ENCODE peak calls at places on chromosomes 3 and 15, in nine cellular contexts. M, I, W, Q, J, R, X, S and T are unnamed samples.

GRCh38 chr15:39599871-39600270 is 19.0 kb downstream of the THBS1 start:
- DNase-seq in M (no peak), I (no peak), W (no peak), Q (no peak), J (no peak), R (no peak), X (peak), S (no peak), T (no peak)

GRCh38 chr3:127089487-127090145 is 103.3 kb upstream of the PRR23E start:
- DNase-seq in M (no peak), I (peak), W (no peak), Q (peak), J (no peak), R (no peak), X (no peak), S (no peak), T (no peak)

GRCh38 chr3:173932624-173933023 is 535.1 kb downstream of the NLGN1 start:
- DNase-seq in M (no peak), I (no peak), W (no peak), Q (no peak), J (no peak), R (no peak), X (peak), S (no peak), T (peak)

GRCh38 chr15:45773149-45773548 is 138.3 kb downstream of the SQOR start:
- DNase-seq in M (no peak), I (no peak), W (no peak), Q (no peak), J (no peak), R (no peak), X (peak), S (no peak), T (no peak)

GRCh38 chr15:20355256-20355868 is 186.2 kb downstream of the GOLGA6L6 start:
- DNase-seq in M (no peak), I (no peak), W (no peak), Q (no peak), J (peak), R (no peak), X (no peak), S (no peak), T (no peak)

GRCh38 chr3:165895919-165896318 is 58.7 kb upstream of the BCHE start:
- DNase-seq in M (no peak), I (no peak), W (no peak), Q (peak), J (no peak), R (peak), X (no peak), S (no peak), T (peak)

GRCh38 chr15:74840851-74841760 is 1.9 kb downstream of the ULK3 start:
- DNase-seq in M (no peak), I (no peak), W (no peak), Q (no peak), J (no peak), R (no peak), X (no peak), S (no peak), T (peak)

GRCh38 chr15:94070341-94071275 is 160.8 kb upstream of the MCTP2 start:
- DNase-seq in M (no peak), I (peak), W (peak), Q (peak), J (no peak), R (no peak), X (no peak), S (peak), T (no peak)

GRCh38 chr3:182327196-182327681 is 466.1 kb upstream of the ATP11B start:
- DNase-seq in M (no peak), I (no peak), W (no peak), Q (no peak), J (no peak), R (no peak), X (no peak), S (no peak), T (no peak)

GRCh38 chr3:149284034-149284433 is 49.4 kb downstream of the TM4SF18 start:
- DNase-seq in M (no peak), I (no peak), W (no peak), Q (no peak), J (no peak), R (no peak), X (no peak), S (no peak), T (no peak)

GRCh38 chr3:159854500-159855124 is 134.0 kb upstream of the IL12A start:
- DNase-seq in M (no peak), I (no peak), W (no peak), Q (no peak), J (no peak), R (peak), X (peak), S (no peak), T (no peak)

GRCh38 chr3:159852256-159852655 is 136.4 kb upstream of the IL12A start:
- DNase-seq in M (no peak), I (no peak), W (no peak), Q (no peak), J (no peak), R (no peak), X (no peak), S (no peak), T (no peak)

GRCh38 chr3:159853506-159853864 is 135.2 kb upstream of the IL12A start:
- DNase-seq in M (no peak), I (no peak), W (no peak), Q (no peak), J (no peak), R (no peak), X (no peak), S (no peak), T (no peak)

GRCh38 chr3:159850481-159850880 is 138.2 kb upstream of the IL12A start:
- DNase-seq in M (no peak), I (no peak), W (no peak), Q (peak), J (no peak), R (no peak), X (no peak), S (no peak), T (no peak)

DNA sequence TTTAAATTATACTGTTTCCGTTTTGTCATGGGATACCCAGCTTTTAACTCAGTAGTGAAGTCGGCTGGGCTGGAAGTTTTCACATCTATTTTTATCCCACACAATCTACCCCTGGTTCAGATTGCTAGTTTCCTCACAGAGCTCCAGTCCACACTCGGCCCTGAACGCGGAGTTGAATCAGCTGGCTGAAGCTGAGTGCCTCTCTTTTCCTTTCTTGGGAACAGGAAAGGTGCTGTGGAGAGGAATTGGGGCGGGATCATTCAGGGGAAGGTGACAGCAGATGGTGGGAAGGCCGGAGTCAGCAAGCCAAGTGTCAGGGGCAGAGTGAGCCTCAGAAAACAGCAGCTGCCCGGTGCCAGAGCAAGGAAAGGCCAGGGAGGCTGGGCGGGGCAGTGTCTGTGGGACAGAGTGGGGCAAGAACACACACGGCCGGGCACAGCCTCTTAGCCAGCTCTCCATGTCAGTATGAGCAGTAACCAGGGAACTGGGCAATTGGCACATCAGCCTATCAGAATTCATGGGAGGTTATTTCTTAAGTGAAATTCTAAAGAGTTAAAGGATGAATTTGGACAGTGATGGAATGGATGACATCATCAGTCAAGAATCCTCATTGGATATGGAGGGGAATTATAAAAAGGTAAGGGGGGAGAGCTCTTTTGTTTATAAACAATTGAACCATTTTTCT is 135.7 kb upstream of the IL12A start:
- DNase-seq in M (no peak), I (no peak), W (no peak), Q (no peak), J (peak), R (no peak), X (peak), S (peak), T (no peak)
- TF ChIP-seq POLR2A in M (no peak), I (no peak), W (no peak), Q (no peak), J (no peak), R (no peak), X (peak), S (no peak), T (no peak)

GRCh38 chr3:48428863-48429415 is 947 bp downstream of the PLXNB1 start:
- DNase-seq in M (peak), I (peak), W (peak), Q (no peak), J (peak), R (no peak), X (peak), S (peak), T (peak)

GRCh38 chr3:48428088-48428862 is 1.6 kb downstream of the PLXNB1 start:
- DNase-seq in M (peak), I (peak), W (peak), Q (no peak), J (no peak), R (no peak), X (no peak), S (no peak), T (no peak)

GRCh38 chr3:48430359-48431101 is 644 bp upstream of the PLXNB1 start:
- DNase-seq in M (peak), I (peak), W (peak), Q (no peak), J (peak), R (no peak), X (no peak), S (no peak), T (no peak)

GRCh38 chr3:48431224-48432029 is 1.5 kb upstream of the PLXNB1 start:
- DNase-seq in M (no peak), I (no peak), W (peak), Q (no peak), J (no peak), R (no peak), X (no peak), S (no peak), T (no peak)

DNA sequence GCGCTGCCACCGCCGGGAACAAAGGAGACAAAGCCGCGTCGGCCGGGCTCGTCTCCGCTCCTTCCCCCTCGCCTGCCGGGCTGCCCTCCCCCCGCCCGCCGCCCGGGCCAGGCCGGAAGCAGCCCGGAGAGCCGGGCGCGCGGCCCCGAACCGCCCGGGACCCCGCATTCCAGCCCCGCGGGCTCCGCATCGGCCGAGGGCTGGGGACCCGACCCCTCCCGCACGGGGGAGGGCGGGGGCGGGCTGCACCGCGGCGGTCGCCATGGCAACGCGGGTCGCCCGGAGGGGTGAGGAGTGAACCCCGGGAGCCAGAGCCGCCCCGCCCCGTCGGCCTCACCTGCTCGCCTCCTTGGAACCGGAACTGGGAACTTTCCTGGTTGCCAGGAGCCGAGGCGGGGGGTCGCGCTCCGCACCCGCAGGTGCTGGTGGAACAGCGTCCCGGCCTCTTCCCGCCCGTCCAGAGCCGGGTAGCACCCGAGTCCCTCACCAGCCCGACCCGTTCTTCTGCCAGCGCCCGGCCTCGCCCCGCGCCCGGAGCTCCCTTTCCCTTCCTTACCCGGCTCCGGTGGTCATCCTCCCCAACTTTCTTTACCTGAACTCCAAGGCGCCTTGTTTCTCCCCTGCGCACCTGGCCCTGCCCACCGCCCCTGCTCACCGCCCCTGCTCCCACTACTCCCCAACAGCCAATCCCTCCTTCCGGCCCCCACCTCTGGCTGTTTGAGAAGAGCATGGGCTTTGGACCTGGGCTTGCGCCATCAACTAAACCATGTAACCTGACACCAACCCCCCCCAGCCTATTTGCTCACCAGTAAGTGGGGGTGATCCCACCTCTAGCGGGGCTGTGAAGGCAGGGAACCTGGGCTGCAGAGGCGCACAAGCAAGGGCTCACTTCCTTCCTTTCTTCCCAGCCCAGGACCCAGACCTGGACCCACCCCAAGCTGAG is at the start of gene PLXNB1:
- DNase-seq in M (peak), I (peak), W (peak), Q (peak), J (peak), R (no peak), X (peak), S (peak), T (peak)
- TF ChIP-seq POLR2A in M (peak), I (peak), W (peak), Q (peak), J (peak), R (no peak), X (no peak), S (peak), T (no peak)

GRCh38 chr15:42863572-42864239 is 56.9 kb downstream of the TTBK2 start:
- DNase-seq in M (no peak), I (peak), W (no peak), Q (no peak), J (no peak), R (no peak), X (no peak), S (no peak), T (no peak)
- TF ChIP-seq POLR2A in M (no peak), I (no peak), W (no peak), Q (no peak), J (no peak), R (no peak), X (no peak), S (no peak), T (no peak)

DNA sequence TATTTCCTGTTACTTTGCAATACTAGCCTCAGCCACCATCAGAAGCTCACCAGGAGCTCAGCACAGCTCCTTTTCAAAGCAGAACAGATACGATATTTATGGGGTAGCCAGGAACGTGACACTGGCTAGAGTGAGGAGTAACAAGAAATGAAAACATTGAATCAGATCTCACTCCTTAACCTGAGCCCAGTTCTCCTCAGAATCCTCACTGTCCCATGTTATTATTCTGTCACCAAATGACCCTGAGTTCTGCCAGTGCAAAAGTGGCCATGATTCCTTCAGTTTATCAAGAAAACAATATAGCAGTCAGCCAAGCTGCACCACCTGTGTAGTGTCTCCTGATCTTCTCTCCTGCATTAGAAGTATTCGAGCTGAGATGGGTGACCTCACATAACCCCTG is 956.7 kb downstream of the TUSC7 start:
- DNase-seq in M (no peak), I (no peak), W (no peak), Q (no peak), J (no peak), R (no peak), X (no peak), S (no peak), T (no peak)
- TF ChIP-seq POLR2A in M (no peak), I (no peak), W (no peak), Q (no peak), J (no peak), R (no peak), X (no peak), S (no peak), T (no peak)

DNA sequence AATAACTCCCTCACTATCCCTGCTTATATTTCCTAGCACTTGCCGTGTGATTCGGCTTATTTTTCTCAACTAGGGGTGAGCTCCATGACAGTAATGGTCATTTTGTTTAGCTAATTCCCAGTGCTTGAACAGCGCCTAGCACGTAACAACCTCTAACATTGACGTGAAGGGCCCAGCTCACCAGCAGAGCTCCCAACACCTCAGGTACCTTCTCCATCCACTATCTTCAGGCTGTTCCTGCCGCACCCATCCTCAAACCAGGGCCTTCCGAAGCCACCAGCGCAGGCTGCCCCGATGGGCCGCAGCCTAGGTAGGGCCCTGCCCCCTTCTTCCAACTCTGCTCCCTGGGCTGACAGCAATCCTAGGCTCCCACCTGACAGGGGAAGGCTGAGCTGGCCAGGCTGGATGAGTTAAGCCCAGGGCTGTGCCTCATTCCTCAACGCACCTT is 751 bp upstream of the RPS17 start:
- DNase-seq in M (peak), I (no peak), W (peak), Q (no peak), J (peak), R (no peak), X (peak), S (peak), T (no peak)
- TF ChIP-seq POLR2A in M (no peak), I (no peak), W (no peak), Q (no peak), J (no peak), R (no peak), X (no peak), S (no peak), T (no peak)